ENCODE peak calls at places on chromosomes 1 and 21, in six cellular contexts. C, K, Y, G, M and F are unnamed samples.

GRCh38 chr1:21896652-21897532 is 40.2 kb downstream of the HSPG2 start:
- DNase-seq in C (no peak), K (peak), Y (no peak), G (no peak), M (no peak), F (no peak)

GRCh38 chr1:168498159-168498609 is 45.6 kb downstream of the XCL2 start:
- DNase-seq in C (peak), K (no peak), Y (no peak), G (no peak), M (peak), F (peak)

GRCh38 chr1:37890378-37891014 is 31.1 kb upstream of the MTF1 start:
- DNase-seq in C (peak), K (no peak), Y (no peak), G (no peak), M (no peak), F (no peak)

GRCh38 chr1:66556161-66556611 is 22.2 kb downstream of the SGIP1 start:
- DNase-seq in C (no peak), K (no peak), Y (no peak), G (no peak), M (no peak), F (no peak)

GRCh38 chr1:209651148-209651547 is 1.1 kb downstream of the LAMB3 start:
- DNase-seq in C (peak), K (peak), Y (peak), G (no peak), M (no peak), F (no peak)

GRCh38 chr1:161983725-161984124 is 39.9 kb downstream of the OLFML2B start:
- DNase-seq in C (no peak), K (no peak), Y (no peak), G (no peak), M (no peak), F (no peak)

GRCh38 chr1:170583186-170583585 is 51.2 kb downstream of the GORAB start:
- DNase-seq in C (no peak), K (no peak), Y (no peak), G (no peak), M (no peak), F (peak)

GRCh38 chr1:51709951-51710350 is 93.1 kb downstream of the OSBPL9 start:
- DNase-seq in C (no peak), K (no peak), Y (no peak), G (no peak), M (no peak), F (no peak)

GRCh38 chr1:107927815-107928214 is 37.2 kb downstream of the VAV3 start:
- DNase-seq in C (no peak), K (no peak), Y (no peak), G (no peak), M (no peak), F (no peak)

GRCh38 chr1:221716713-221717490 is 25.0 kb downstream of the DUSP10 start:
- DNase-seq in C (no peak), K (no peak), Y (no peak), G (no peak), M (no peak), F (no peak)

GRCh38 chr1:29849038-29849750 is 612.9 kb downstream of the PTPRU start:
- DNase-seq in C (peak), K (no peak), Y (peak), G (no peak), M (no peak), F (peak)

GRCh38 chr1:20325407-20325737 is 34.7 kb downstream of the VWA5B1 start:
- DNase-seq in C (no peak), K (no peak), Y (no peak), G (no peak), M (no peak), F (no peak)

GRCh38 chr1:204975568-204976235 is 67.3 kb upstream of the CNTN2 start:
- DNase-seq in C (no peak), K (no peak), Y (peak), G (no peak), M (peak), F (peak)

GRCh38 chr1:248268178-248268577 is 9.6 kb downstream of the OR2T33 start:
- DNase-seq in C (no peak), K (no peak), Y (no peak), G (no peak), M (no peak), F (no peak)

GRCh38 chr1:153705484-153705883 is 22.4 kb upstream of the INTS3 start:
- DNase-seq in C (no peak), K (no peak), Y (no peak), G (no peak), M (no peak), F (no peak)

GRCh38 chr1:113021430-113022085 is 51.4 kb upstream of the LRIG2 start:
- DNase-seq in C (no peak), K (no peak), Y (no peak), G (no peak), M (no peak), F (no peak)

GRCh38 chr1:169604781-169605560 is 18.7 kb upstream of the F5 start:
- DNase-seq in C (no peak), K (peak), Y (peak), G (no peak), M (no peak), F (no peak)

GRCh38 chr1:109404838-109405237 is 7.1 kb upstream of the SORT1 start:
- DNase-seq in C (no peak), K (no peak), Y (no peak), G (no peak), M (no peak), F (no peak)

GRCh38 chr1:244049142-244049968 is 1.7 kb upstream of the ZBTB18 start:
- DNase-seq in C (no peak), K (peak), Y (peak), G (no peak), M (no peak), F (peak)

GRCh38 chr1:202143011-202143767 is 1.3 kb downstream of the ARL8A start:
- DNase-seq in C (no peak), K (peak), Y (no peak), G (no peak), M (no peak), F (no peak)

GRCh38 chr1:149995927-149996326 is 14.6 kb downstream of the OTUD7B start:
- DNase-seq in C (no peak), K (no peak), Y (peak), G (no peak), M (no peak), F (no peak)

GRCh38 chr21:39634507-39634906 is 21.8 kb downstream of the B3GALT5 start:
- DNase-seq in C (no peak), K (no peak), Y (no peak), G (no peak), M (no peak), F (no peak)

GRCh38 chr1:204263240-204263848 is 49.6 kb upstream of the GOLT1A start:
- DNase-seq in C (no peak), K (no peak), Y (no peak), G (no peak), M (no peak), F (no peak)

GRCh38 chr1:82269466-82269865 is 468.7 kb downstream of the ADGRL2 start:
- DNase-seq in C (peak), K (no peak), Y (no peak), G (no peak), M (no peak), F (no peak)

GRCh38 chr1:162035241-162035640 is 11.6 kb upstream of the OLFML2B start:
- DNase-seq in C (no peak), K (no peak), Y (peak), G (no peak), M (no peak), F (no peak)

GRCh38 chr1:160354388-160354985 is 11.3 kb downstream of the NCSTN start:
- DNase-seq in C (no peak), K (no peak), Y (no peak), G (no peak), M (no peak), F (peak)

GRCh38 chr21:46253610-46254124 is 25.1 kb upstream of the LSS start:
- DNase-seq in C (no peak), K (no peak), Y (peak), G (no peak), M (no peak), F (no peak)

GRCh38 chr1:31387612-31388011 is 14.7 kb upstream of the FABP3 start:
- DNase-seq in C (no peak), K (no peak), Y (no peak), G (no peak), M (no peak), F (no peak)

GRCh38 chr1:159444507-159444906 is 5.0 kb downstream of the OR10J1 start:
- DNase-seq in C (no peak), K (no peak), Y (no peak), G (no peak), M (no peak), F (no peak)

GRCh38 chr1:160405331-160405877 is 5.0 kb downstream of the VANGL2 start:
- DNase-seq in C (no peak), K (no peak), Y (no peak), G (no peak), M (no peak), F (no peak)

GRCh38 chr1:181969902-181970301 is 91.6 kb downstream of the ZNF648 start:
- DNase-seq in C (no peak), K (no peak), Y (no peak), G (no peak), M (no peak), F (no peak)

GRCh38 chr1:226979115-226979516 is 39.0 kb downstream of the COQ8A start:
- DNase-seq in C (no peak), K (peak), Y (no peak), G (no peak), M (no peak), F (no peak)

GRCh38 chr1:199784127-199784526 is 243.4 kb upstream of the NR5A2 start:
- DNase-seq in C (no peak), K (no peak), Y (no peak), G (peak), M (no peak), F (no peak)

GRCh38 chr21:35002879-35003722 is 46.0 kb downstream of the RUNX1 start:
- DNase-seq in C (no peak), K (no peak), Y (no peak), G (peak), M (no peak), F (no peak)